ENCODE peak calls at places on chromosome 7, in five cellular contexts. One of them, this sample, is unnamed.

GRCh38 chr7:96052860-96053452 is 268.9 kb downstream of the SLC25A13 start:
- DNase-seq in RPMI8226: no peak
- DNase-seq in ELR: no peak
- DNase-seq in fibroblast of lung: no peak
- DNase-seq in HEK293T: no peak
- DNase-seq in this sample: no peak

GRCh38 chr7:101085000-101085948 is at the start of gene TRIM56:
- DNase-seq in RPMI8226: peak; percentile 96
- DNase-seq in fibroblast of lung: peak; percentile 77
- DNase-seq in ELR: peak; percentile 79
- DNase-seq in HEK293T: peak; percentile 60
- DNase-seq in this sample: peak; percentile 85

GRCh38 chr7:92751902-92752901 is 84.2 kb downstream of the CDK6 start:
- DNase-seq in ELR: peak; percentile 96
- DNase-seq in fibroblast of lung: peak; percentile 95
- DNase-seq in HEK293T: no peak
- DNase-seq in RPMI8226: no peak
- DNase-seq in this sample: no peak

GRCh38 chr7:6639627-6640026 is 2.5 kb downstream of the ZNF316 start:
- DNase-seq in fibroblast of lung: no peak
- DNase-seq in HEK293T: no peak
- DNase-seq in RPMI8226: no peak
- DNase-seq in ELR: no peak
- DNase-seq in this sample: no peak

GRCh38 chr7:120981117-120981516 is 7.4 kb upstream of the CPED1 start:
- DNase-seq in HEK293T: no peak
- DNase-seq in fibroblast of lung: no peak
- DNase-seq in ELR: no peak
- DNase-seq in RPMI8226: no peak
- DNase-seq in this sample: no peak

GRCh38 chr7:82054544-82054943 is 284.7 kb upstream of the HGF start:
- DNase-seq in HEK293T: no peak
- DNase-seq in ELR: no peak
- DNase-seq in fibroblast of lung: no peak
- DNase-seq in RPMI8226: no peak
- DNase-seq in this sample: no peak

GRCh38 chr7:131105294-131105802 is 222.3 kb upstream of the MKLN1 start:
- DNase-seq in fibroblast of lung: peak; percentile 6
- DNase-seq in HEK293T: no peak
- DNase-seq in RPMI8226: no peak
- DNase-seq in ELR: peak; percentile 35
- DNase-seq in this sample: no peak

GRCh38 chr7:141701489-141702046 is 398 bp downstream of the DENND11 start:
- DNase-seq in fibroblast of lung: peak; percentile 27
- DNase-seq in ELR: peak; percentile 56
- DNase-seq in HEK293T: peak; percentile 76
- DNase-seq in RPMI8226: peak; percentile 80
- DNase-seq in this sample: peak; percentile 27

GRCh38 chr7:40680657-40681056 is 545.9 kb downstream of the SUGCT start:
- DNase-seq in RPMI8226: peak; percentile 22
- DNase-seq in HEK293T: peak; percentile 56
- DNase-seq in fibroblast of lung: no peak
- DNase-seq in ELR: peak; percentile 48
- DNase-seq in this sample: peak; percentile 35

GRCh38 chr7:351256-351655 is 61.3 kb downstream of the FOXL3 start:
- DNase-seq in fibroblast of lung: no peak
- DNase-seq in HEK293T: no peak
- DNase-seq in ELR: no peak
- DNase-seq in RPMI8226: no peak
- DNase-seq in this sample: no peak

GRCh38 chr7:51366930-51367613 is 50.5 kb upstream of the COBL start:
- DNase-seq in RPMI8226: peak; percentile 82
- DNase-seq in fibroblast of lung: peak; percentile 40
- DNase-seq in HEK293T: peak; percentile 80
- DNase-seq in ELR: peak; percentile 17
- DNase-seq in this sample: peak; percentile 76

GRCh38 chr7:131076032-131076431 is 251.6 kb upstream of the MKLN1 start:
- DNase-seq in ELR: peak; percentile 90
- DNase-seq in RPMI8226: no peak
- DNase-seq in fibroblast of lung: peak; percentile 91
- DNase-seq in HEK293T: no peak
- DNase-seq in this sample: no peak

GRCh38 chr7:78081888-78082287 is 283.3 kb downstream of the PHTF2 start:
- DNase-seq in ELR: no peak
- DNase-seq in RPMI8226: no peak
- DNase-seq in fibroblast of lung: no peak
- DNase-seq in HEK293T: no peak
- DNase-seq in this sample: no peak

GRCh38 chr7:32536585-32536984 is 41.3 kb downstream of the AVL9 start:
- DNase-seq in fibroblast of lung: peak; percentile 80
- DNase-seq in ELR: peak; percentile 89
- DNase-seq in HEK293T: no peak
- DNase-seq in RPMI8226: no peak
- DNase-seq in this sample: peak; percentile 36

GRCh38 chr7:148773344-148773743 is 74.6 kb downstream of the CUL1 start:
- DNase-seq in HEK293T: no peak
- DNase-seq in RPMI8226: no peak
- DNase-seq in ELR: no peak
- DNase-seq in fibroblast of lung: peak; percentile 26
- DNase-seq in this sample: no peak